ENCODE peak calls at places on chromosomes 13 and 19, in four cellular contexts. One of them, this sample, is unnamed.

GRCh38 chr13:97212540-97213146 is 9.5 kb upstream of the MBNL2 start:
- DNase-seq in KBM-7: no peak
- DNase-seq in non-pigmented ciliary epithelial cell: no peak
- DNase-seq in stimulated activated CD4-positive, alpha-beta T cell treated with anti-CD3 and anti-CD28 coated beads, Interleukin-1b, Interleukin-23, amount 100 ng/mL, for 24 hours: no peak
- DNase-seq in this sample: no peak

GRCh38 chr13:100235311-100235901 is 146.5 kb downstream of the PCCA start:
- DNase-seq in non-pigmented ciliary epithelial cell: peak
- DNase-seq in KBM-7: peak
- DNase-seq in stimulated activated CD4-positive, alpha-beta T cell treated with anti-CD3 and anti-CD28 coated beads, Interleukin-1b, Interleukin-23, amount 100 ng/mL, for 24 hours: no peak
- DNase-seq in this sample: no peak

GRCh38 chr19:49455729-49456128 is 2.7 kb downstream of the ALDH16A1 start:
- DNase-seq in stimulated activated CD4-positive, alpha-beta T cell treated with anti-CD3 and anti-CD28 coated beads, Interleukin-1b, Interleukin-23, amount 100 ng/mL, for 24 hours: no peak
- DNase-seq in non-pigmented ciliary epithelial cell: no peak
- DNase-seq in KBM-7: no peak
- DNase-seq in this sample: no peak

GRCh38 chr13:63554157-63554556 is 2138.5 kb upstream of the PCDH20 start:
- DNase-seq in KBM-7: no peak
- DNase-seq in stimulated activated CD4-positive, alpha-beta T cell treated with anti-CD3 and anti-CD28 coated beads, Interleukin-1b, Interleukin-23, amount 100 ng/mL, for 24 hours: no peak
- DNase-seq in non-pigmented ciliary epithelial cell: no peak
- DNase-seq in this sample: no peak

GRCh38 chr19:29675650-29676186 is 10.5 kb downstream of the PLEKHF1 start:
- DNase-seq in KBM-7: no peak
- DNase-seq in non-pigmented ciliary epithelial cell: no peak
- DNase-seq in stimulated activated CD4-positive, alpha-beta T cell treated with anti-CD3 and anti-CD28 coated beads, Interleukin-1b, Interleukin-23, amount 100 ng/mL, for 24 hours: no peak
- DNase-seq in this sample: no peak

GRCh38 chr13:100789968-100790367 is 115.4 kb upstream of the TMTC4 start:
- DNase-seq in KBM-7: peak
- DNase-seq in stimulated activated CD4-positive, alpha-beta T cell treated with anti-CD3 and anti-CD28 coated beads, Interleukin-1b, Interleukin-23, amount 100 ng/mL, for 24 hours: no peak
- DNase-seq in non-pigmented ciliary epithelial cell: no peak
- DNase-seq in this sample: no peak

GRCh38 chr19:46204008-46204407 is 25.5 kb upstream of the IGFL1 start:
- DNase-seq in KBM-7: no peak
- DNase-seq in non-pigmented ciliary epithelial cell: no peak
- DNase-seq in stimulated activated CD4-positive, alpha-beta T cell treated with anti-CD3 and anti-CD28 coated beads, Interleukin-1b, Interleukin-23, amount 100 ng/mL, for 24 hours: no peak
- DNase-seq in this sample: no peak

GRCh38 chr19:49875801-49876421 is 1.2 kb downstream of the AKT1S1 start:
- DNase-seq in KBM-7: peak
- DNase-seq in stimulated activated CD4-positive, alpha-beta T cell treated with anti-CD3 and anti-CD28 coated beads, Interleukin-1b, Interleukin-23, amount 100 ng/mL, for 24 hours: peak
- DNase-seq in non-pigmented ciliary epithelial cell: no peak
- DNase-seq in this sample: peak

GRCh38 chr19:18647807-18648206 is 11.0 kb downstream of the KLHL26 start:
- DNase-seq in KBM-7: no peak
- DNase-seq in non-pigmented ciliary epithelial cell: no peak
- DNase-seq in stimulated activated CD4-positive, alpha-beta T cell treated with anti-CD3 and anti-CD28 coated beads, Interleukin-1b, Interleukin-23, amount 100 ng/mL, for 24 hours: no peak
- DNase-seq in this sample: no peak

GRCh38 chr19:11482384-11483050 is 1.7 kb upstream of the ELAVL3 start:
- DNase-seq in KBM-7: peak
- DNase-seq in stimulated activated CD4-positive, alpha-beta T cell treated with anti-CD3 and anti-CD28 coated beads, Interleukin-1b, Interleukin-23, amount 100 ng/mL, for 24 hours: peak
- DNase-seq in non-pigmented ciliary epithelial cell: no peak
- DNase-seq in this sample: peak

GRCh38 chr19:11089254-11090013 is at the start of gene LDLR:
- DNase-seq in KBM-7: peak
- DNase-seq in stimulated activated CD4-positive, alpha-beta T cell treated with anti-CD3 and anti-CD28 coated beads, Interleukin-1b, Interleukin-23, amount 100 ng/mL, for 24 hours: peak
- DNase-seq in non-pigmented ciliary epithelial cell: peak
- DNase-seq in this sample: peak

GRCh38 chr19:4034048-4035017 is 26.8 kb downstream of the PIAS4 start:
- DNase-seq in KBM-7: no peak
- DNase-seq in non-pigmented ciliary epithelial cell: no peak
- DNase-seq in stimulated activated CD4-positive, alpha-beta T cell treated with anti-CD3 and anti-CD28 coated beads, Interleukin-1b, Interleukin-23, amount 100 ng/mL, for 24 hours: no peak
- DNase-seq in this sample: no peak

GRCh38 chr19:30719189-30719990 is 347.2 kb downstream of the ZNF536 start:
- DNase-seq in non-pigmented ciliary epithelial cell: no peak
- DNase-seq in KBM-7: no peak
- DNase-seq in stimulated activated CD4-positive, alpha-beta T cell treated with anti-CD3 and anti-CD28 coated beads, Interleukin-1b, Interleukin-23, amount 100 ng/mL, for 24 hours: no peak
- DNase-seq in this sample: peak

GRCh38 chr19:41821003-41821735 is 23.3 kb downstream of the LYPD4 start:
- DNase-seq in non-pigmented ciliary epithelial cell: peak
- DNase-seq in stimulated activated CD4-positive, alpha-beta T cell treated with anti-CD3 and anti-CD28 coated beads, Interleukin-1b, Interleukin-23, amount 100 ng/mL, for 24 hours: peak
- DNase-seq in KBM-7: peak
- DNase-seq in this sample: no peak

GRCh38 chr13:20412761-20413355 is 112.8 kb downstream of the CRYL1 start:
- DNase-seq in stimulated activated CD4-positive, alpha-beta T cell treated with anti-CD3 and anti-CD28 coated beads, Interleukin-1b, Interleukin-23, amount 100 ng/mL, for 24 hours: no peak
- DNase-seq in non-pigmented ciliary epithelial cell: no peak
- DNase-seq in KBM-7: no peak
- DNase-seq in this sample: no peak

GRCh38 chr13:93224545-93224944 is 2.1 kb upstream of the GPC6 start:
- DNase-seq in stimulated activated CD4-positive, alpha-beta T cell treated with anti-CD3 and anti-CD28 coated beads, Interleukin-1b, Interleukin-23, amount 100 ng/mL, for 24 hours: no peak
- DNase-seq in KBM-7: no peak
- DNase-seq in non-pigmented ciliary epithelial cell: no peak
- DNase-seq in this sample: no peak

GRCh38 chr13:84649853-84650252 is 767.6 kb upstream of the SLITRK1 start:
- DNase-seq in stimulated activated CD4-positive, alpha-beta T cell treated with anti-CD3 and anti-CD28 coated beads, Interleukin-1b, Interleukin-23, amount 100 ng/mL, for 24 hours: no peak
- DNase-seq in KBM-7: no peak
- DNase-seq in non-pigmented ciliary epithelial cell: no peak
- DNase-seq in this sample: no peak

GRCh38 chr19:11063434-11063833 is 25.8 kb upstream of the LDLR start:
- DNase-seq in KBM-7: no peak
- DNase-seq in stimulated activated CD4-positive, alpha-beta T cell treated with anti-CD3 and anti-CD28 coated beads, Interleukin-1b, Interleukin-23, amount 100 ng/mL, for 24 hours: no peak
- DNase-seq in non-pigmented ciliary epithelial cell: no peak
- DNase-seq in this sample: no peak

GRCh38 chr13:38713046-38713445 is 26.2 kb downstream of the FREM2 start:
- DNase-seq in non-pigmented ciliary epithelial cell: no peak
- DNase-seq in stimulated activated CD4-positive, alpha-beta T cell treated with anti-CD3 and anti-CD28 coated beads, Interleukin-1b, Interleukin-23, amount 100 ng/mL, for 24 hours: no peak
- DNase-seq in KBM-7: no peak
- DNase-seq in this sample: no peak

GRCh38 chr19:51333836-51334460 is 8.0 kb downstream of the VSIG10L start:
- DNase-seq in KBM-7: no peak
- DNase-seq in non-pigmented ciliary epithelial cell: no peak
- DNase-seq in stimulated activated CD4-positive, alpha-beta T cell treated with anti-CD3 and anti-CD28 coated beads, Interleukin-1b, Interleukin-23, amount 100 ng/mL, for 24 hours: no peak
- DNase-seq in this sample: no peak